ENCODE peak calls at places on chromosomes 2 and 18, in six cellular contexts. Y is mammary epithelial cell, Q is Karpas-422, A is K562, D is GM23248, R is IMR-90. C is an unnamed sample.

GRCh38 chr2:12950957-12951656 is 234.4 kb downstream of the TRIB2 start:
- DNase-seq in A (no peak), Q (no peak), Y (no peak), R (peak; percentile 58), D (peak; percentile 63), C (no peak)

GRCh38 chr2:152525277-152525838 is 190.4 kb downstream of the FMNL2 start:
- DNase-seq in Y (peak; percentile 94), D (peak; percentile 85), A (no peak), Q (no peak), R (peak; percentile 64), C (no peak)

GRCh38 chr2:24491626-24492282 is 700 bp downstream of the NCOA1 start:
- DNase-seq in Y (peak; percentile 13), R (no peak), Q (peak; percentile 54), D (peak; percentile 60), A (peak; percentile 76), C (peak; percentile 94)

GRCh38 chr18:37451239-37451825 is 114.3 kb downstream of the CELF4 start:
- DNase-seq in Q (no peak), R (no peak), A (no peak), Y (no peak), D (no peak), C (peak; percentile 75)

GRCh38 chr2:113887393-113887792 is 2.5 kb upstream of the ACTR3 start:
- DNase-seq in Q (no peak), Y (no peak), R (no peak), D (no peak), A (no peak), C (no peak)

GRCh38 chr2:232872826-232873225 is 2.8 kb downstream of the SNORC start:
- DNase-seq in Q (no peak), D (no peak), A (no peak), R (no peak), Y (no peak), C (peak; percentile 82)

GRCh38 chr2:152477347-152478092 is 142.5 kb downstream of the FMNL2 start:
- DNase-seq in D (no peak), Q (no peak), A (no peak), Y (no peak), R (peak; percentile 35), C (no peak)

GRCh38 chr2:30628341-30628740 is 178.9 kb downstream of the CAPN13 start:
- DNase-seq in Y (no peak), D (peak; percentile 12), A (no peak), Q (no peak), R (peak; percentile 31), C (no peak)

GRCh38 chr18:62749389-62749788 is 34.0 kb downstream of the PHLPP1 start:
- DNase-seq in A (no peak), D (no peak), Q (no peak), R (no peak), Y (no peak), C (no peak)

GRCh38 chr2:135256531-135257258 is 204.6 kb downstream of the RAB3GAP1 start:
- DNase-seq in A (no peak), D (peak; percentile 63), Y (peak; percentile 76), Q (no peak), R (peak; percentile 57), C (no peak)

GRCh38 chr18:984004-984403 is 79.3 kb downstream of the ADCYAP1 start:
- DNase-seq in D (no peak), Y (no peak), A (no peak), Q (no peak), R (no peak), C (no peak)

DNA sequence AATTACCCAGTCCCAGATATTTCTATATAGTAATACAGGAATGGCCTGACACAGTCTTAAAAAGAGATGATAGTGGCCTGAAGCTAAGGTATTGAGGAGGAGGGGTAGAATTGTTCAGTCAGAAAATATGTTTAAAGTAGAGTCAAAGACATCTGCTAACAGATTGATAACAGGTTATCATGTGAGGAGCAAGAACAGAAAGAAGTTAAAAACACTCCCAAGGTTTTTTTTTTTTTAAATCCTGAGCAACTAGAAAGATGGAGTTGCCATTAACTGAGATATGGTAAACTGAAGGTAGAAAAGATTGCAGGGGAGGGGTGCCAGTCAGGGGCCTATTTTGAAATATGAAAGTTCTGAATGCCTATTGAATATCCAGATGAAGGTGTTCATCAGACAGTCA is 43.1 kb downstream of the SP3 start:
- DNase-seq in D (no peak), R (no peak), A (no peak), Y (no peak), Q (no peak), C (no peak)
- H3K4me3 ChIP-seq in D (no peak overlapping the region), R (no peak overlapping the region), A (no peak overlapping the region), Y (no peak overlapping the region), Q (no peak overlapping the region), C (no peak overlapping the region)

GRCh38 chr2:9797681-9798556 is 45.4 kb upstream of the TAF1B start:
- DNase-seq in Y (peak; percentile 65), R (no peak), Q (no peak), A (no peak), D (no peak), C (peak; percentile 35)
- H3K4me1 ChIP-seq in Y (peaks cover 45% of the 10 kb centered on the region), R (peaks cover 16% of the 10 kb centered on the region), Q (no peaks in the 10 kb centered on the region), A (peaks cover 23% of the 10 kb centered on the region), D (peaks cover 26% of the 10 kb centered on the region), C (peaks cover 28% of the 10 kb centered on the region)

DNA sequence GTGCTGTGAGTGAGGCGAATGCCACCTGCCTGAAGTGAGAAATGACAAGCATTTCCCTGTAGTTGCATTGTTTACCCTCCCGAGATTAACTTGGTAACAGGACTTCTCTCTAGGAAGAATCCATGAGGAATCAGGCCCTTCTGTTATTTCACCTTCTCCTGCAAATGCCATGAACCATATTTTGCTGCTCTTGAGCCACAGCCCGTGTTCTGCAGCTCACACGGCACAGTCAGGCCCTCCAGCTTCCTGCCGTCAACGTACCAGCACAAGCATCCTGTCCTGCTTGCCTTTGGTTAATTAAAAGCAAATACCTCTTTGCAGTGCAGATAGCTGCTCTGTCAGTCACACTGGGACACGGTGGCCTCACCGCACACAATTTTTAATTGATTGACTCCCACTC is 95.2 kb upstream of the ASB18 start:
- DNase-seq in D (no peak), R (no peak), Y (no peak), A (no peak), Q (no peak), C (no peak)
- H4K20me1 ChIP-seq in D (no peaks in the 10 kb centered on the region), R (no peaks in the 10 kb centered on the region), Y (no peaks in the 10 kb centered on the region), A (no peaks in the 10 kb centered on the region), Q (no peaks in the 10 kb centered on the region), C (no peaks in the 10 kb centered on the region)

GRCh38 chr2:71330585-71331330 is 824 bp upstream of the ZNF638 start:
- DNase-seq in Q (no peak), R (no peak), A (no peak), D (no peak), Y (no peak), C (no peak)
- H3K4me3 ChIP-seq in Q (peak overlapping the region; percentile 45), R (no peak overlapping the region), A (peak overlapping the region; percentile 98), D (peak overlapping the region; percentile 93), Y (peak overlapping the region; percentile 32), C (peak overlapping the region; percentile 84)

DNA sequence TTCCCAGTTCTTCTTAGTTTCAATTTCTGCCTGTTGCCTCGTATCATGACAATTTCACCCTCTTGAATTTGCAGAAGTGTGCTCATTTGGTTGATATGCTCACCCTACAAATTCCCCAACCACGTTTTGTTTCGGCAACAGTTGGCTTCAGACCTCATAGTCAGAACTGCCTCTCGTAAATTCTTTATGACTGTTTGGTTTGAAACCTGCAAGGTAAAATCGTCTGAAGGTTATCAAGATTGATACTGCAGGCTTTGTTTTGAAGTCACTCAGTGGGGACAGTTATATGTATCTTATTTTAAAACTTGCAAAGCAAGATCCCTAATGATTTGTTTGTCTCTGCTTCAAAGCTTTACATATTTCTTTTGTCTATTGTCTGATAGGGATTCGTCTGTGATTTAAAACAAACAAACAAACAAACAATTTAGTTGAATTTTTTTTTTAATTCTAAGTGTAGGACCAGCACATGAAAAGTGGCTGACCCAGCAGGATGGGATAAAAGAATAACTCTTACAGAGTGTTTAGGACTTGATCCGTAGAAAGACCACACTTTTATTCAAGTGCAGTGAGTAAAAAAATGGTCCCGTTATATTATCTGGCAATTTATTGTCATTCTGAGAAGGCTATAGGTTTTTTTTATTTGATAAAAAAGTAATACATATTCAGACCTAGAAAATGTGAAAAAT is 45.7 kb upstream of the MYCN start:
- DNase-seq in R (no peak), Y (no peak), Q (no peak), A (no peak), D (no peak), C (no peak)
- H3K4me1 ChIP-seq in R (no peaks in the 10 kb centered on the region), Y (no peaks in the 10 kb centered on the region), Q (no peaks in the 10 kb centered on the region), A (no peaks in the 10 kb centered on the region), D (no peaks in the 10 kb centered on the region), C (no peaks in the 10 kb centered on the region)

DNA sequence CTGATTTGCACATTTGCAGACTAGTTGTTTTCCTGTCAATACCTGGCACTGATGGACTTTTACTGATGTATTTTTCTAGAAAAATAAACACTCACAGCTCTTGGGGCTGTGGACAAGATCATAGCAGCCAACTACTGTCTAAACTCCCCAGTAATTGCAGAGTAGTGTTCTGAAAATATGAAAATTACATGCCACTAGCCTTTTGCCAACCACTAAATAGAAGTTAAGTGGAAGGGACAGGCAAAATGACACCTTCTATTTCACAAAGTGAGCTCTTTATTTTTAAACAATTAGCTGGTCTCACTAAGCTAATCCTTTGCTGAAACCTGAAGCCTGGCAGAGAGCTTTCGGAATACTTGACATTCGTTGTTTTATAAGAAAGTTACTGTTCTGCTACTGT is 128.9 kb downstream of the PIEZO2 start:
- DNase-seq in A (no peak), Q (no peak), Y (no peak), D (no peak), R (no peak), C (no peak)
- H4K20me1 ChIP-seq in A (no peaks in the 10 kb centered on the region), Q (no peaks in the 10 kb centered on the region), Y (no peaks in the 10 kb centered on the region), D (no peaks in the 10 kb centered on the region), R (no peaks in the 10 kb centered on the region), C (no peaks in the 10 kb centered on the region)

GRCh38 chr2:3388412-3388738 is 8.9 kb downstream of the TRAPPC12 start:
- DNase-seq in Q (no peak), A (no peak), Y (no peak), D (no peak), R (no peak), C (no peak)
- H3K4me3 ChIP-seq in Q (no peak overlapping the region), A (no peak overlapping the region), Y (no peak overlapping the region), D (no peak overlapping the region), R (no peak overlapping the region), C (no peak overlapping the region)

GRCh38 chr18:13414542-13414941 is 196.0 kb downstream of the LDLRAD4 start:
- DNase-seq in D (no peak), R (no peak), Q (no peak), A (no peak), Y (no peak), C (peak; percentile 30)

GRCh38 chr18:13418013-13418710 is 199.6 kb downstream of the LDLRAD4 start:
- DNase-seq in A (no peak), R (no peak), D (no peak), Y (no peak), Q (no peak), C (peak; percentile 17)

GRCh38 chr18:13415736-13416135 is 197.2 kb downstream of the LDLRAD4 start:
- DNase-seq in Q (no peak), R (no peak), A (no peak), D (no peak), Y (no peak), C (peak; percentile 36)

GRCh38 chr18:13416208-13416607 is 197.6 kb downstream of the LDLRAD4 start:
- DNase-seq in A (no peak), R (no peak), D (no peak), Y (no peak), Q (no peak), C (peak; percentile 39)

GRCh38 chr18:13416848-13417247 is 198.3 kb downstream of the LDLRAD4 start:
- DNase-seq in Q (peak; percentile 54), R (no peak), Y (no peak), D (no peak), A (no peak), C (peak; percentile 52)
- H3K4me1 ChIP-seq in Q (peaks cover 10% of the 10 kb centered on the region), R (no peaks in the 10 kb centered on the region), Y (no peaks in the 10 kb centered on the region), D (no peaks in the 10 kb centered on the region), A (no peaks in the 10 kb centered on the region), C (no peaks in the 10 kb centered on the region)